ENCODE peak calls at places on chromosomes 3 and 15, in nine cellular contexts. B is thoracic aorta, Z is lower lobe of right lung, O is DND-41, M is ascending aorta, L is HCT116, X is adrenal gland, Q is foreskin keratinocyte, T is cardiac muscle cell. P is an unnamed sample.
A peak's percentile ranks its signal among the peaks of the same experiment; 100 is the strongest.

GRCh38 chr15:92503889-92504288 is 110.2 kb downstream of the ST8SIA2 start:
- DNase-seq in B (no peak), Z (no peak), O (no peak), M (no peak), L (no peak), X (no peak), Q (no peak), T (no peak), P (no peak)

GRCh38 chr15:95845862-95846515 is 484.5 kb upstream of the NR2F2 start:
- DNase-seq in B (no peak), Z (no peak), O (no peak), M (no peak), L (no peak), X (peak; percentile 16), Q (no peak), T (no peak), P (peak; percentile 64)

GRCh38 chr15:82064824-82065223 is 19.0 kb upstream of the MEX3B start:
- DNase-seq in B (no peak), Z (no peak), O (no peak), M (no peak), L (no peak), X (no peak), Q (no peak), T (peak; percentile 46), P (no peak)

GRCh38 chr3:141452045-141452444 is 34.8 kb upstream of the RASA2 start:
- DNase-seq in B (no peak), Z (no peak), O (peak; percentile 33), M (no peak), L (no peak), X (peak; percentile 51), Q (no peak), T (peak; percentile 86), P (no peak)

GRCh38 chr3:56355570-56356185 is 112.6 kb downstream of the ERC2 start:
- DNase-seq in B (no peak), Z (no peak), O (no peak), M (no peak), L (no peak), X (no peak), Q (no peak), T (peak; percentile 3), P (no peak)

GRCh38 chr15:34616613-34617012 is 33.2 kb upstream of the GOLGA8B start:
- DNase-seq in B (no peak), Z (no peak), O (no peak), M (no peak), L (peak; percentile 38), X (no peak), Q (peak; percentile 19), T (peak; percentile 35), P (no peak)

GRCh38 chr15:74400313-74400850 is 32.9 kb upstream of the CYP11A1 start:
- DNase-seq in B (no peak), Z (no peak), O (peak; percentile 74), M (no peak), L (no peak), X (no peak), Q (no peak), T (no peak), P (no peak)

GRCh38 chr15:26095710-26096330 is 232.7 kb upstream of the ATP10A start:
- DNase-seq in B (no peak), Z (no peak), O (no peak), M (no peak), L (no peak), X (no peak), Q (no peak), T (no peak), P (no peak)

GRCh38 chr3:8734908-8735307 is 1.3 kb downstream of the CAV3 start:
- DNase-seq in B (no peak), Z (no peak), O (no peak), M (peak; percentile 2), L (no peak), X (no peak), Q (no peak), T (no peak), P (no peak)

GRCh38 chr3:8736436-8736835 is 2.8 kb downstream of the CAV3 start:
- DNase-seq in B (no peak), Z (no peak), O (no peak), M (peak; percentile 27), L (no peak), X (no peak), Q (no peak), T (no peak), P (no peak)

GRCh38 chr3:8737823-8738222 is 4.2 kb downstream of the CAV3 start:
- DNase-seq in B (no peak), Z (no peak), O (no peak), M (peak; percentile 40), L (no peak), X (no peak), Q (no peak), T (no peak), P (no peak)

GRCh38 chr3:8738639-8739038 is 5.0 kb downstream of the CAV3 start:
- DNase-seq in B (no peak), Z (no peak), O (no peak), M (peak; percentile 42), L (no peak), X (no peak), Q (no peak), T (no peak), P (no peak)

GRCh38 chr3:8737301-8737700 is 3.7 kb downstream of the CAV3 start:
- DNase-seq in B (no peak), Z (no peak), O (no peak), M (peak; percentile 50), L (no peak), X (no peak), Q (no peak), T (no peak), P (no peak)
- TF ChIP-seq CTCF in B (no peak), Z (no peak), O (no peak), M (no peak), L (no peak), X (no peak), Q (no peak), T (no peak), P (no peak)

GRCh38 chr3:66756468-66757036 is 241.6 kb upstream of the KBTBD8 start:
- DNase-seq in B (no peak), Z (no peak), O (no peak), M (no peak), L (no peak), X (no peak), Q (peak; percentile 60), T (no peak), P (no peak)
- H3K27ac ChIP-seq in B (no peak overlapping the region), Z (no peak overlapping the region), O (no peak overlapping the region), M (no peak overlapping the region), L (no peak overlapping the region), X (no peak overlapping the region), Q (no peak overlapping the region), T (no peak overlapping the region), P (no peak overlapping the region)

GRCh38 chr3:127853681-127854080 is 31.4 kb upstream of the MGLL start:
- DNase-seq in B (no peak), Z (no peak), O (no peak), M (no peak), L (no peak), X (peak; percentile 19), Q (no peak), T (no peak), P (no peak)
- TF ChIP-seq CTCF in B (no peak), Z (no peak), O (no peak), M (no peak), L (no peak), X (no peak), Q (no peak), T (no peak), P (no peak)

DNA sequence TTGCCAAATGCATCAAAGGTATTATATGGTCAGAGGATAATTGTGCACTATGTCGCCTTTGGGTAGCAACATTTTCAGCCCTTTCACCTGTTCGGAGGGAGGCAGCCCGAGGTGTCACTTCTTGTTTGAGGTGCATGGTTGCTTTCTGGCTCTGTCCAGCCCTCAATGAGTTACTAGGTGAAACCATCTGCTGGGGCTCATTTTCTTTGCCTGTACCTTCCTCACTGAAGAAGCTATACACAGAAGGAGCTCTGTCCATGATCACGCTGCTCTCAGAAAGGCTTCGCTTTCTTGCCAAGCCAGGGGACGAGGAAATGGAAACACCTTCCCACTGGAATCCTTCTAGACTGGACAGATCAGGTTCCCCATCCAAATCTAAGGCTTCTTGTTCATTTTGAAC is 42.7 kb downstream of the ZNF106 start:
- DNase-seq in B (no peak), Z (no peak), O (no peak), M (no peak), L (no peak), X (no peak), Q (no peak), T (no peak), P (no peak)
- H3K27ac ChIP-seq in B (no peak overlapping the region), Z (no peak overlapping the region), O (no peak overlapping the region), M (no peak overlapping the region), L (no peak overlapping the region), X (no peak overlapping the region), Q (no peak overlapping the region), T (no peak overlapping the region), P (no peak overlapping the region)

GRCh38 chr3:76646921-76647562 is 392.9 kb upstream of the ROBO2 start:
- DNase-seq in B (no peak), Z (no peak), O (no peak), M (no peak), L (no peak), X (no peak), Q (no peak), T (no peak), P (no peak)
- TF ChIP-seq CTCF in B (no peak), Z (no peak), O (no peak), M (no peak), L (no peak), X (no peak), Q (no peak), T (no peak), P (no peak)

GRCh38 chr3:143158549-143158988 is 39.0 kb downstream of the CHST2 start:
- DNase-seq in B (no peak), Z (no peak), O (no peak), M (no peak), L (no peak), X (no peak), Q (peak; percentile 81), T (peak; percentile 27), P (no peak)

GRCh38 chr3:143166376-143166775 is 46.8 kb downstream of the CHST2 start:
- DNase-seq in B (no peak), Z (no peak), O (no peak), M (no peak), L (no peak), X (no peak), Q (no peak), T (no peak), P (no peak)

GRCh38 chr3:143165211-143165610 is 45.6 kb downstream of the CHST2 start:
- DNase-seq in B (no peak), Z (no peak), O (no peak), M (no peak), L (no peak), X (no peak), Q (no peak), T (no peak), P (no peak)

GRCh38 chr3:143167956-143168355 is 48.4 kb downstream of the CHST2 start:
- DNase-seq in B (no peak), Z (no peak), O (no peak), M (no peak), L (no peak), X (no peak), Q (peak; percentile 93), T (no peak), P (no peak)

GRCh38 chr3:143163562-143163961 is 44.0 kb downstream of the CHST2 start:
- DNase-seq in B (no peak), Z (no peak), O (no peak), M (no peak), L (no peak), X (no peak), Q (no peak), T (no peak), P (no peak)
- H3K27ac ChIP-seq in B (no peak overlapping the region), Z (no peak overlapping the region), O (peak overlapping the region; percentile 59), M (no peak overlapping the region), L (no peak overlapping the region), X (no peak overlapping the region), Q (no peak overlapping the region), T (no peak overlapping the region), P (no peak overlapping the region)

P was measured in tibial artery.